ENCODE peak calls at places on chromosome 19, in seven cellular contexts. J is H9, P is IMR-90, H is neuronal stem cell, D is H1, I is mesenchymal stem cell, F is trophoblast cell. Z is an unnamed sample.

GRCh38 chr19:47479701-47480503 is 4.1 kb downstream of the KPTN start:
- DNase-seq in J (peak), P (no peak), H (no peak), D (peak), I (peak), F (no peak), Z (peak)

GRCh38 chr19:40702337-40703012 is 12.0 kb upstream of the NUMBL start:
- DNase-seq in J (peak), P (no peak), H (no peak), D (peak), I (peak), F (no peak), Z (peak)

GRCh38 chr19:31110331-31110730 is 238.9 kb downstream of the TSHZ3 start:
- DNase-seq in J (peak), P (peak), H (no peak), D (peak), I (peak), F (no peak), Z (peak)

GRCh38 chr19:44003461-44004134 is 841 bp downstream of the ZNF230 start:
- DNase-seq in J (no peak), P (no peak), H (no peak), D (peak), I (peak), F (no peak), Z (no peak)

GRCh38 chr19:6021878-6022569 is 44.1 kb upstream of the RANBP3 start:
- DNase-seq in J (peak), P (peak), H (peak), D (peak), I (peak), F (peak), Z (peak)

GRCh38 chr19:33143897-33144405 is 12.0 kb downstream of the WDR88 start:
- DNase-seq in J (peak), P (peak), H (peak), D (peak), I (peak), F (peak), Z (peak)

GRCh38 chr19:51439021-51439465 is 19.2 kb downstream of the SIGLEC8 start:
- DNase-seq in J (peak), P (no peak), H (no peak), D (no peak), I (no peak), F (no peak), Z (peak)

GRCh38 chr19:45112111-45112827 is 19.3 kb downstream of the PPP1R37 start:
- DNase-seq in J (no peak), P (no peak), H (no peak), D (no peak), I (no peak), F (peak), Z (no peak)

GRCh38 chr19:6416658-6417405 is 7.8 kb downstream of the KHSRP start:
- DNase-seq in J (no peak), P (no peak), H (no peak), D (no peak), I (no peak), F (no peak), Z (no peak)

DNA sequence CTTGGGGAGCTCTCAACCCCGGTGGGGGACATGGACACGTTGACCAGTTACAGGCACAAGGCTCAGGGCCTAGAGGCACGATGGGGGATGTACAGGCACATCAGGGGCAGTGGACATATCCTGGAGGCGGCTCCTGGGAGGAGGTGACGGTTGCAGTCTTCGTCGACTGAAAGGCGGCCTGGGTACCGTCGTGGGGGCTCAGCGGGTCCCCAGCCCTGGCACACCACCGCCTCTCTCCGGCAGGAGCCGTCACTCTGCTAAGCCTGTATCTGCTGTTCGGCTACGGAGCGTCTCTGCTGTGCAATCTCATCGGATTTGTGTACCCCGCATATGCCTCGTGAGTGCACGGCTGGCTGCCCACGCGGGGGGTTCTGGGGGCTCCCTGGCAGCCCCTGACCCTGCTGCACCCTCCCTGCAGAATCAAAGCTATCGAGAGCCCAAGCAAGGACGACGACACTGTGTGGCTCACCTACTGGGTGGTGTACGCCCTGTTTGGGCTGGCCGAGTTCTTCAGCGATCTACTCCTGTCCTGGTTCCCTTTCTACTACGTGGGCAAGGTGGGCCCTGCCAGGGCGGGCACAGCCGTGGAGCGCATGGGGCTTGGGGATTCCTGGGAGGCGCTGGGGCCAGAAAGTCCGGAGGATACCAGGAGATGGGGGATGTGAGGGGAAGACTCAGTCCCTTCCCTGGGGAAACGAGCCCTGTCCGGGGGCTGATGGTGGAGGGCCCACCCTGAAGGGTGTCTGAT is 4.2 kb downstream of the REEP6 start:
- DNase-seq in J (no peak), P (no peak), H (no peak), D (no peak), I (no peak), F (no peak), Z (no peak)
- H3K23ac ChIP-seq in J (no peak), P (no peak), H (peak), D (no peak), I (no peak), F (no peak), Z (no peak)

GRCh38 chr19:15331419-15332310 is 674 bp downstream of the BRD4 start:
- DNase-seq in J (peak), P (no peak), H (peak), D (peak), I (peak), F (peak), Z (peak)
- H3K23ac ChIP-seq in J (no peak), P (peak), H (peak), D (no peak), I (peak), F (no peak), Z (peak)

GRCh38 chr19:11322269-11323024 is 17.0 kb downstream of the RAB3D start:
- DNase-seq in J (no peak), P (peak), H (no peak), D (no peak), I (peak), F (no peak), Z (no peak)

GRCh38 chr19:11323601-11324078 is 15.8 kb downstream of the RAB3D start:
- DNase-seq in J (no peak), P (no peak), H (no peak), D (no peak), I (peak), F (no peak), Z (no peak)

GRCh38 chr19:11324079-11324661 is 15.3 kb downstream of the RAB3D start:
- DNase-seq in J (no peak), P (peak), H (no peak), D (no peak), I (peak), F (peak), Z (no peak)

GRCh38 chr19:11324748-11325389 is 14.6 kb downstream of the RAB3D start:
- DNase-seq in J (no peak), P (no peak), H (no peak), D (no peak), I (no peak), F (no peak), Z (no peak)

DNA sequence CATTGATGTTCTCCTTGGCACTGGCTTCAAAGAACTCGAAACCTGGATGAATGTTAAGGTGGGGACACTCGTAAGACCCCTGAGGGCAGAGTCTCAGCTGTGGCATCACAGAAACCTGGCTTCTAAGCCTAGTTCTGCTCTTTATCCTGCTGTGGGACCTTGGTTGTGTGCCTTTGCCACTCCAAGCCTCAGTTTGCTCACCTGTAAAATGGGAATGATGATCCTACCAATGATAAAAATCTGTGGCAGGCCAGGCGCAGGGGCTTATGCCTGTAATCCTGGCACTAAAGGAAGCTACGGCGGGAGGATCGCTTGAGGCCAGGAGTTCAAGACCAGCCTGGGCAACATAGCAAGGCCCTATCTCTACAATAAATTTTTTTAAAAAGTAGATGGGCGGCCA is 13.9 kb downstream of the RAB3D start:
- DNase-seq in J (no peak), P (no peak), H (no peak), D (no peak), I (no peak), F (no peak), Z (no peak)
- H3K23ac ChIP-seq in J (no peak), P (no peak), H (no peak), D (no peak), I (no peak), F (no peak), Z (no peak)

GRCh38 chr19:17482877-17483604 is 12.7 kb downstream of the SLC27A1 start:
- DNase-seq in J (no peak), P (no peak), H (no peak), D (no peak), I (no peak), F (no peak), Z (no peak)
- H3K23ac ChIP-seq in J (no peak), P (no peak), H (no peak), D (no peak), I (no peak), F (no peak), Z (no peak)

GRCh38 chr19:28067882-28068281 is 1145.1 kb downstream of the UQCRFS1 start:
- DNase-seq in J (no peak), P (no peak), H (no peak), D (no peak), I (no peak), F (no peak), Z (no peak)

GRCh38 chr19:28063702-28064101 is 1149.2 kb downstream of the UQCRFS1 start:
- DNase-seq in J (no peak), P (no peak), H (no peak), D (no peak), I (no peak), F (no peak), Z (no peak)

GRCh38 chr19:28065026-28065425 is 1147.9 kb downstream of the UQCRFS1 start:
- DNase-seq in J (no peak), P (no peak), H (no peak), D (no peak), I (no peak), F (no peak), Z (peak)

GRCh38 chr19:28066988-28067387 is 1146.0 kb downstream of the UQCRFS1 start:
- DNase-seq in J (no peak), P (no peak), H (no peak), D (no peak), I (no peak), F (no peak), Z (no peak)

GRCh38 chr19:28066161-28066560 is 1146.8 kb downstream of the UQCRFS1 start:
- DNase-seq in J (no peak), P (no peak), H (no peak), D (no peak), I (no peak), F (no peak), Z (no peak)
- H3K23ac ChIP-seq in J (no peak), P (no peak), H (no peak), D (no peak), I (no peak), F (no peak), Z (no peak)

Z was measured in mesendoderm.